ENCODE peak calls at places on chromosomes 3 and 15, in eight cellular contexts. C is SJSA1; P is HS-27A; X is hypothalamus; V is activated CD4-positive, CD25-positive, alpha-beta regulatory T cell; E is stimulated activated CD4-positive, alpha-beta T cell treated with anti-CD3 and anti-CD28 coated beads, Interleukin-1b, Interleukin-23, amount 100 ng/mL, for 48 hours; Q is fibroblast of mammary gland; I is H4. B is an unnamed sample.

GRCh38 chr3:72907851-72908620 is 20.2 kb downstream of the GXYLT2 start:
- DNase-seq in V (no peak), C (no peak), E (no peak), Q (peak), P (no peak), I (peak), X (no peak), B (no peak)

GRCh38 chr15:76711351-76711827 is 193.8 kb downstream of the SCAPER start:
- DNase-seq in C (no peak), V (no peak), I (no peak), E (no peak), P (no peak), X (no peak), Q (no peak), B (no peak)

GRCh38 chr15:41698779-41699178 is 38.6 kb downstream of the MGA start:
- DNase-seq in X (no peak), Q (peak), V (no peak), I (no peak), P (no peak), E (no peak), C (no peak), B (no peak)

GRCh38 chr15:61049934-61050333 is 179.2 kb downstream of the RORA start:
- DNase-seq in Q (peak), P (peak), X (no peak), I (peak), C (peak), V (no peak), E (no peak), B (no peak)

GRCh38 chr15:40314723-40315276 is 7.1 kb upstream of the PLCB2 start:
- DNase-seq in P (no peak), E (no peak), Q (peak), I (no peak), X (no peak), C (no peak), V (no peak), B (no peak)

GRCh38 chr3:128372707-128373533 is 93.8 kb downstream of the DNAJB8 start:
- DNase-seq in Q (no peak), E (no peak), C (no peak), V (no peak), X (no peak), P (no peak), I (no peak), B (no peak)

GRCh38 chr3:184757010-184757651 is 45.3 kb upstream of the MAGEF1 start:
- DNase-seq in X (no peak), P (no peak), V (no peak), I (no peak), C (peak), E (no peak), Q (peak), B (no peak)

GRCh38 chr15:36400936-36401585 is 178.4 kb upstream of the CDIN1 start:
- DNase-seq in V (no peak), C (no peak), E (no peak), I (no peak), P (no peak), X (no peak), Q (no peak), B (no peak)

GRCh38 chr3:72739521-72740466 is 108.5 kb downstream of the SHQ1 start:
- DNase-seq in E (no peak), I (no peak), Q (peak), C (no peak), X (no peak), P (no peak), V (no peak), B (no peak)

B was measured in activated naive CD8-positive, alpha-beta T cell treated with anti-CD3 and anti-CD28 coated beads, Interleukin-2, amount 50 U/mL, for 16 hours.